ENCODE peak calls at places on chromosome 2, in five cellular contexts. V is astrocyte of the spinal cord; J is IMR-90; H is germinal center; A is stimulated activated CD4-positive, alpha-beta T cell treated with anti-CD3 and anti-CD28 coated beads, Interleukin-12 subunit alpha, Interleukin-12 subunit beta, amount 100 ng/mL, for 48 hours. B is an unnamed sample.

GRCh38 chr2:224995419-224995818 is 46.8 kb downstream of the DOCK10 start:
- DNase-seq in H (no peak), A (no peak), J (no peak), V (no peak), B (no peak)

GRCh38 chr2:215811409-215812355 is 201.7 kb downstream of the MREG start:
- DNase-seq in J (no peak), V (no peak), H (peak; percentile 38), A (no peak), B (no peak)

GRCh38 chr2:47402555-47402804 is 476 bp upstream of the MSH2 start:
- DNase-seq in J (peak; percentile 45), A (no peak), V (no peak), H (no peak), B (no peak)

GRCh38 chr2:193584001-193584400 is 1389.3 kb upstream of the TMEFF2 start:
- DNase-seq in J (peak; percentile 0), V (peak; percentile 32), H (no peak), A (no peak), B (peak; percentile 36)

GRCh38 chr2:168654724-168655123 is 147.7 kb upstream of the NOSTRIN start:
- DNase-seq in V (no peak), J (no peak), A (no peak), H (no peak), B (no peak)

GRCh38 chr2:197846789-197847188 is 42.4 kb downstream of the PLCL1 start:
- DNase-seq in H (no peak), V (peak; percentile 62), J (peak; percentile 73), A (no peak), B (no peak)

GRCh38 chr2:74834806-74835755 is 1.2 kb downstream of the HK2 start:
- DNase-seq in V (peak; percentile 42), J (peak; percentile 38), A (peak; percentile 68), H (peak; percentile 53), B (peak; percentile 30)

GRCh38 chr2:6358542-6358941 is 507.2 kb downstream of the CMPK2 start:
- DNase-seq in A (no peak), J (no peak), V (no peak), H (no peak), B (no peak)

GRCh38 chr2:68806511-68807109 is 64.6 kb downstream of the BMP10 start:
- DNase-seq in A (no peak), H (no peak), J (peak; percentile 82), V (peak; percentile 25), B (peak; percentile 73)

GRCh38 chr2:240932001-240932723 is 26.0 kb downstream of the CROCC2 start:
- DNase-seq in V (no peak), H (no peak), J (no peak), A (no peak), B (no peak)

GRCh38 chr2:46020416-46020815 is 276.8 kb upstream of the EPAS1 start:
- DNase-seq in V (no peak), J (peak; percentile 69), H (no peak), A (no peak), B (no peak)

GRCh38 chr2:138819964-138820363 is 39.8 kb upstream of the NXPH2 start:
- DNase-seq in V (no peak), A (no peak), J (no peak), H (no peak), B (no peak)

GRCh38 chr2:44918095-44918775 is 23.3 kb upstream of the SIX3 start:
- DNase-seq in H (no peak), J (no peak), V (no peak), A (no peak), B (peak; percentile 33)

GRCh38 chr2:217943379-217944321 is 59.1 kb downstream of the TNS1 start:
- DNase-seq in J (peak; percentile 58), A (no peak), H (no peak), V (peak; percentile 48), B (peak; percentile 23)

GRCh38 chr2:12675352-12675795 is 41.4 kb upstream of the TRIB2 start:
- DNase-seq in V (peak; percentile 13), A (no peak), J (peak; percentile 53), H (no peak), B (peak; percentile 12)

B was measured in H4.